ENCODE peak calls at places on chromosomes 16 and 17, in eight cellular contexts. R is AG09319, B is epithelial cell of proximal tubule, Q is breast epithelium, F is choroid plexus epithelial cell, G is left lung, A is mucosa of descending colon, Y is A549. U is an unnamed sample.

GRCh38 chr17:30318190-30318589 is 15.7 kb downstream of the TMIGD1 start:
- DNase-seq in A (no peak), Y (no peak), G (no peak), B (no peak), R (no peak), F (no peak), Q (no peak), U (no peak)

GRCh38 chr16:55711959-55712876 is 56.4 kb downstream of the SLC6A2 start:
- DNase-seq in G (no peak), B (no peak), R (peak), F (peak), A (peak), Q (no peak), Y (peak), U (peak)

GRCh38 chr16:10678655-10679054 is 16.1 kb downstream of the TEKT5 start:
- DNase-seq in R (no peak), G (no peak), F (no peak), B (no peak), Q (no peak), Y (no peak), A (no peak), U (no peak)

GRCh38 chr17:57603541-57603940 is 141.6 kb downstream of the CCDC182 start:
- DNase-seq in Q (no peak), A (no peak), G (no peak), B (no peak), Y (no peak), R (no peak), F (no peak), U (no peak)

GRCh38 chr17:69265873-69266272 is 37.2 kb upstream of the ABCA10 start:
- DNase-seq in A (no peak), G (no peak), Q (no peak), R (no peak), Y (no peak), F (no peak), B (no peak), U (no peak)

GRCh38 chr16:86819523-86819887 is 241.2 kb downstream of the FOXL1 start:
- DNase-seq in F (peak), B (no peak), Y (no peak), Q (no peak), G (no peak), R (no peak), A (no peak), U (no peak)

GRCh38 chr17:80163315-80163714 is 6.5 kb upstream of the CARD14 start:
- DNase-seq in Q (no peak), A (no peak), G (no peak), B (no peak), R (no peak), F (peak), Y (no peak), U (no peak)

GRCh38 chr17:31559647-31560501 is 168.4 kb downstream of the RAB11FIP4 start:
- DNase-seq in F (no peak), Y (no peak), G (peak), A (peak), R (no peak), Q (no peak), B (no peak), U (peak)

GRCh38 chr16:71426069-71426879 is 15.6 kb downstream of the TLE7 start:
- DNase-seq in B (peak), Y (peak), Q (no peak), F (peak), G (peak), A (peak), R (peak), U (peak)

GRCh38 chr17:67511012-67511411 is 133.9 kb downstream of the PITPNC1 start:
- DNase-seq in Y (no peak), G (no peak), F (no peak), B (no peak), R (no peak), Q (no peak), A (no peak), U (no peak)

GRCh38 chr16:75928295-75928694 is 202.0 kb upstream of the CPHXL start:
- DNase-seq in A (no peak), Q (no peak), B (no peak), G (no peak), R (no peak), Y (no peak), F (no peak), U (no peak)

GRCh38 chr17:17889922-17890321 is 53.1 kb upstream of the SREBF1 start:
- DNase-seq in B (no peak), Q (no peak), R (no peak), F (no peak), G (no peak), A (no peak), Y (no peak), U (no peak)

GRCh38 chr16:79036541-79036940 is 564.0 kb downstream of the MAF start:
- DNase-seq in A (no peak), B (no peak), Y (no peak), G (no peak), F (no peak), R (no peak), Q (no peak), U (no peak)

GRCh38 chr16:8950580-8951077 is 13.1 kb downstream of the USP7 start:
- DNase-seq in B (peak), R (no peak), Y (no peak), A (no peak), G (no peak), F (peak), Q (no peak), U (no peak)

GRCh38 chr17:57544381-57544780 is 200.7 kb downstream of the CCDC182 start:
- DNase-seq in B (no peak), G (no peak), A (no peak), R (no peak), F (no peak), Y (no peak), Q (no peak), U (no peak)

GRCh38 chr16:54976651-54977200 is 46.1 kb downstream of the IRX5 start:
- DNase-seq in G (no peak), R (no peak), Q (no peak), B (no peak), A (no peak), Y (no peak), F (no peak), U (no peak)

GRCh38 chr17:50375858-50376538 is 3.0 kb downstream of the EME1 start:
- DNase-seq in Q (no peak), B (no peak), A (no peak), R (no peak), Y (no peak), G (no peak), F (no peak), U (no peak)

GRCh38 chr17:48814504-48814903 is 2.5 kb downstream of the TTLL6 start:
- DNase-seq in F (peak), G (no peak), B (no peak), A (no peak), R (no peak), Y (peak), Q (no peak), U (no peak)

GRCh38 chr16:67663151-67663876 is 2.6 kb downstream of the PARD6A start:
- DNase-seq in A (no peak), G (peak), B (no peak), R (no peak), Q (no peak), F (peak), Y (peak), U (no peak)

GRCh38 chr17:10768766-10769383 is 35.0 kb downstream of the TMEM238L start:
- DNase-seq in B (no peak), G (no peak), F (no peak), Q (no peak), R (no peak), Y (no peak), A (no peak), U (no peak)

GRCh38 chr16:48613061-48613957 is 3.3 kb upstream of the N4BP1 start:
- DNase-seq in G (no peak), A (no peak), F (peak), Q (no peak), B (no peak), Y (no peak), R (peak), U (no peak)

GRCh38 chr17:48497103-48497502 is 33.7 kb downstream of the HOXB1 start:
- DNase-seq in G (no peak), A (no peak), Y (no peak), R (no peak), B (no peak), F (no peak), Q (no peak), U (no peak)

GRCh38 chr17:51275381-51275780 is 15.0 kb downstream of the UTP18 start:
- DNase-seq in Q (no peak), G (no peak), R (peak), B (no peak), F (peak), Y (no peak), A (no peak), U (no peak)

GRCh38 chr16:24188751-24189318 is 67.3 kb upstream of the CACNG3 start:
- DNase-seq in F (no peak), G (no peak), Y (no peak), R (no peak), Q (no peak), B (no peak), A (no peak), U (no peak)

GRCh38 chr17:3893003-3893719 is at the start of gene CAMKK1:
- DNase-seq in Q (peak), A (peak), Y (peak), R (no peak), G (peak), F (peak), B (no peak), U (peak)

GRCh38 chr16:81601008-81601428 is 156.4 kb downstream of the CMIP start:
- DNase-seq in Y (peak), G (no peak), R (no peak), Q (peak), A (no peak), F (peak), B (no peak), U (no peak)

GRCh38 chr16:79286646-79287423 is 313.7 kb downstream of the MAF start:
- DNase-seq in Y (no peak), G (no peak), B (no peak), F (no peak), A (peak), Q (no peak), R (no peak), U (no peak)

GRCh38 chr17:44004077-44004760 is at the start of gene NAGS:
- DNase-seq in Q (no peak), R (no peak), G (peak), A (peak), Y (no peak), F (no peak), B (no peak), U (peak)

GRCh38 chr17:50059256-50059655 is 3.3 kb downstream of the ITGA3 start:
- DNase-seq in G (no peak), R (no peak), F (no peak), Q (peak), B (no peak), Y (no peak), A (no peak), U (no peak)

GRCh38 chr17:64411999-64412771 is 21.5 kb upstream of the PECAM1 start:
- DNase-seq in G (peak), F (peak), B (no peak), Y (no peak), A (peak), Q (no peak), R (no peak), U (no peak)

GRCh38 chr17:39727556-39727955 is 2.8 kb downstream of the MIEN1 start:
- DNase-seq in Q (no peak), A (no peak), F (no peak), R (no peak), Y (no peak), G (no peak), B (no peak), U (no peak)

GRCh38 chr17:39732586-39732985 is 2.3 kb upstream of the MIEN1 start:
- DNase-seq in Y (no peak), F (no peak), Q (no peak), A (no peak), B (no peak), G (no peak), R (no peak), U (no peak)

GRCh38 chr17:39726617-39727016 is 3.7 kb downstream of the MIEN1 start:
- DNase-seq in Y (no peak), G (no peak), A (no peak), R (no peak), B (no peak), F (no peak), Q (no peak), U (no peak)

GRCh38 chr17:39729280-39729851 is 966 bp downstream of the MIEN1 start:
- DNase-seq in F (no peak), Y (no peak), B (no peak), R (no peak), G (no peak), Q (no peak), A (no peak), U (no peak)

GRCh38 chr17:39730095-39730921 is at the start of gene MIEN1:
- DNase-seq in Q (peak), G (peak), B (no peak), F (peak), R (peak), A (peak), Y (peak), U (peak)
- TF ChIP-seq CTCF in Q (peak), G (peak), B (peak), F (peak), R (peak), A (peak), Y (peak), U (peak)

DNA sequence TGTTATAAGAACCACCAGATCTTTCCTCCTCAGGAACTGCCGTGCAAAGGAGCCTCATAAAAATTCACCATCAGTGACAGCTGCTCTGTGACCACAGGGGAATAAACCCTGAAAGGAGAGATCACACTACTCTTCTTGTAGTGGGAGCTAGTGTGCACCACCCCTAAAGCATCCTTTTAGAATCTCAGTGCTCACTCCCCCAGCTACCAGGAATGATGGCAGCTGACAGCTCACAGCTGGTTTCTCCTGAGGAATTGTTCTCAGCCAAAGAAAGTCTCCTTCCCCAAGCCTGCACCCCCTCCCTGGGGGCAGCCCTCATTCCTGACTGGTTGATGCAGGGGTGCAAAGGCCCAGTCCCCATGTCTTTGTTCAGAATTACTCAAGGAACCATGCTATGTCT is 18.7 kb downstream of the VAT1L start:
- DNase-seq in F (no peak), Y (no peak), G (no peak), R (no peak), B (no peak), A (no peak), Q (no peak), U (no peak)
- TF ChIP-seq CTCF in F (no peak), Y (no peak), G (no peak), R (no peak), B (no peak), A (no peak), Q (no peak), U (no peak)

GRCh38 chr17:77833769-77834168 is 124.7 kb upstream of the TNRC6C start:
- DNase-seq in A (no peak), R (no peak), Y (no peak), G (no peak), F (no peak), B (no peak), Q (no peak), U (no peak)

GRCh38 chr17:77837917-77838316 is 120.6 kb upstream of the TNRC6C start:
- DNase-seq in Y (no peak), B (no peak), G (peak), A (peak), R (no peak), Q (no peak), F (no peak), U (no peak)

GRCh38 chr17:77838748-77839147 is 119.8 kb upstream of the TNRC6C start:
- DNase-seq in Q (no peak), R (no peak), G (no peak), F (no peak), Y (no peak), A (peak), B (no peak), U (no peak)

GRCh38 chr17:77834170-77835115 is 124.1 kb upstream of the TNRC6C start:
- DNase-seq in G (peak), B (no peak), A (no peak), Y (peak), R (no peak), F (peak), Q (peak), U (no peak)

GRCh38 chr17:77836557-77837041 is 121.9 kb upstream of the TNRC6C start:
- DNase-seq in Y (no peak), F (peak), B (peak), R (no peak), G (no peak), Q (peak), A (no peak), U (no peak)
- TF ChIP-seq CTCF in Y (no peak), F (no peak), B (no peak), R (no peak), G (no peak), Q (no peak), A (no peak), U (no peak)

DNA sequence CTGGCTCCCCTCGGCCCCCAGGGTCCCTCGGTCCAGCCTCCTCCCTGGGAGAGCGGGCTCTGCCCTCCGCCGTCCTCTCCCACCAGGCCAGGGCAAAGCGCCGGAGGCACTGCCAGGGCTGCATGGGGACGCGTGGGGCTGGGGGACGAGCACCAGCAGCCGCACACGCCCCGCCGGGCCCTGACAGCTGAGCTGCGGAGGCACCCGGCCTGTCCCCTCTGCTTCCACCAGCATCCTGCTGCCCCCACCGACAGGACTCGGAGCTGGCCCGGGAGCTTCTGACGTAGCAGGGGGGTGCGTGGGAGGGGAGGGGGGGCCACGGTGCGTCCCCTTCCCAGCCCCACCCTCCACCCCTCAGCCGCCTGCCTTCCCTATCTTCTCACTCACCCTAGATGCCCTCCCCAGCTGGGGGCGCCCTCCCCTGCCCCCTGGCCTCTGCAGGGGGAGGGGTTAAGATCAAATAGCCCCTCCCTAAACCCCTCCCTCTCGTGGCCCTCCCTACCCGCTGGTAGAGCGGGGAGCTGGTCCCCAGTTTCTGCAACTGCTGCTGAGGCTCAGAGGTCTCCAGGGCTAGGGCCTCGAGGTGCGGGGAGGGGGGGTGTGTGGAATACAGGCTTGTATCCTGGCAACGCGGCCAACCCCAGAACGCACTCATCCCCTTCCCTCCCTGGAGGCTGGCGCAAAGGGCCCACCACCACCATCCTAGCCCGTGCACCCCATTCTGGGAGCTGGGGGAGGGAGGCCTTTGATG is 1.1 kb downstream of the SRCIN1 start:
- DNase-seq in R (no peak), A (no peak), Y (peak), B (no peak), F (no peak), G (peak), Q (no peak), U (no peak)
- TF ChIP-seq CTCF in R (no peak), A (no peak), Y (peak), B (no peak), F (no peak), G (no peak), Q (no peak), U (no peak)

GRCh38 chr17:15261818-15262290 is 3.3 kb downstream of the PMP22 start:
- DNase-seq in G (no peak), R (no peak), B (no peak), Y (peak), F (peak), A (peak), Q (no peak), U (no peak)

GRCh38 chr17:15258113-15258512 is 7.0 kb downstream of the PMP22 start:
- DNase-seq in A (no peak), B (no peak), F (no peak), G (no peak), Q (no peak), Y (no peak), R (no peak), U (no peak)

GRCh38 chr17:15262291-15263205 is 2.6 kb downstream of the PMP22 start:
- DNase-seq in R (peak), F (peak), Q (peak), Y (peak), G (peak), B (no peak), A (peak), U (peak)

GRCh38 chr17:15261063-15261817 is 3.9 kb downstream of the PMP22 start:
- DNase-seq in Q (peak), B (no peak), G (no peak), Y (peak), R (no peak), F (peak), A (peak), U (peak)

GRCh38 chr17:15260376-15261062 is 4.6 kb downstream of the PMP22 start:
- DNase-seq in R (peak), B (no peak), A (peak), Y (peak), Q (peak), G (peak), F (peak), U (peak)
- TF ChIP-seq CTCF in R (peak), B (peak), A (peak), Y (peak), Q (no peak), G (peak), F (peak), U (peak)

GRCh38 chr16:65576631-65577030 is 454.8 kb upstream of the CDH11 start:
- DNase-seq in A (no peak), F (peak), Q (no peak), G (no peak), R (no peak), B (no peak), Y (no peak), U (no peak)
- TF ChIP-seq CTCF in A (no peak), F (peak), Q (no peak), G (no peak), R (no peak), B (no peak), Y (no peak), U (no peak)

GRCh38 chr16:57855188-57855587 is 52.9 kb upstream of the KIFC3 start:
- DNase-seq in F (no peak), A (no peak), R (no peak), B (no peak), Y (no peak), Q (no peak), G (no peak), U (no peak)

GRCh38 chr16:57858635-57859034 is 56.3 kb upstream of the KIFC3 start:
- DNase-seq in Q (no peak), B (no peak), R (no peak), A (no peak), F (no peak), Y (no peak), G (no peak), U (no peak)

GRCh38 chr16:57863434-57864160 is 61.3 kb upstream of the KIFC3 start:
- DNase-seq in R (peak), F (peak), Q (peak), G (no peak), B (no peak), A (peak), Y (peak), U (peak)

GRCh38 chr16:57862698-57863433 is 60.6 kb upstream of the KIFC3 start:
- DNase-seq in B (no peak), Y (peak), A (peak), G (no peak), F (no peak), Q (no peak), R (no peak), U (no peak)

DNA sequence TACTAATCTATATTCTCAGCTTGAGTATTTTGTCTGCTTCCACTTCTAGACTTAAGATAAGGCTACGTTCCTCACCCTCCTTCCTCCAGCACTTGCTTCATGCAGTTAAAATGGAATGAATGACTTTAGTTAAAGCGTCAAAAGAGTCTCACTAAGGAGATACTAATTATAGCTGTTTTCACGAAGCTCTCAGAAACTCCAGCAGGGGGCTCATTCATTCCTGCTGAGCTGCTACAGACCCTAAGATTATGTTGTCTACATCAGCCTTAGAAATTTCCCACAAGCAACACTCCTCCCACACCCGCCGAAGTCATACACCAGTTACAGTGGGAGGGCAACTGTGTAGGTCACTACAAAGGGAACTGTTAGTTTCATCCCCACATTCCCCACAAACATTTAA is 57.0 kb upstream of the KIFC3 start:
- DNase-seq in Q (no peak), G (no peak), F (peak), A (no peak), B (no peak), Y (peak), R (no peak), U (no peak)
- TF ChIP-seq CTCF in Q (no peak), G (no peak), F (peak), A (no peak), B (peak), Y (peak), R (peak), U (no peak)

GRCh38 chr16:15457958-15458357 is 23.6 kb downstream of the BMERB1 start:
- DNase-seq in A (no peak), G (no peak), B (no peak), Q (no peak), Y (no peak), F (no peak), R (no peak), U (no peak)
- TF ChIP-seq CTCF in A (no peak), G (no peak), B (no peak), Q (no peak), Y (no peak), F (no peak), R (no peak), U (no peak)